ENCODE peak calls at places on chromosomes 2 and 18, in five cellular contexts. X is AG04450, P is activated B cell treated with CpG ODN at 0.5 μM for 24 hours, R is GM20000, I is Calu3. E is an unnamed sample.

GRCh38 chr18:79458131-79458838 is 62.6 kb downstream of the NFATC1 start:
- DNase-seq in X (peak; percentile 20), R (no peak), I (peak; percentile 69), P (no peak), E (peak; percentile 60)

GRCh38 chr2:167209784-167210183 is 321.5 kb downstream of the XIRP2 start:
- DNase-seq in R (no peak), I (no peak), P (no peak), X (no peak), E (no peak)

GRCh38 chr18:27713037-27713726 is 463.7 kb downstream of the CDH2 start:
- DNase-seq in R (no peak), I (no peak), X (no peak), P (no peak), E (no peak)

GRCh38 chr18:49846263-49846662 is 32.9 kb upstream of the ACAA2 start:
- DNase-seq in P (no peak), X (no peak), R (no peak), I (no peak), E (no peak)

GRCh38 chr2:216115224-216115582 is 6.1 kb downstream of the XRCC5 start:
- DNase-seq in P (no peak), X (no peak), I (peak; percentile 23), R (no peak), E (no peak)

GRCh38 chr2:209864716-209865295 is 93.2 kb downstream of the UNC80 start:
- DNase-seq in I (no peak), R (no peak), P (no peak), X (no peak), E (no peak)

GRCh38 chr2:151849413-151850010 is 21.3 kb upstream of the ARL5A start:
- DNase-seq in P (no peak), R (no peak), X (no peak), I (no peak), E (no peak)

GRCh38 chr2:108548221-108549003 is 14.1 kb downstream of the LIMS1 start:
- DNase-seq in R (no peak), X (no peak), P (no peak), I (no peak), E (no peak)

GRCh38 chr2:71503827-71504226 is 50.5 kb downstream of the DYSF start:
- DNase-seq in P (no peak), X (no peak), I (peak; percentile 51), R (no peak), E (no peak)

GRCh38 chr2:231634412-231634811 is 41.7 kb downstream of the TEX44 start:
- DNase-seq in X (no peak), R (no peak), I (no peak), P (no peak), E (no peak)

GRCh38 chr2:192267484-192267883 is 72.8 kb upstream of the TMEFF2 start:
- DNase-seq in I (no peak), P (no peak), R (no peak), X (peak; percentile 53), E (no peak)

GRCh38 chr2:223570784-223571183 is 31.4 kb downstream of the SCG2 start:
- DNase-seq in X (no peak), I (no peak), P (no peak), R (no peak), E (no peak)

GRCh38 chr18:52278191-52278590 is 61.8 kb upstream of the DCC start:
- DNase-seq in I (no peak), R (no peak), P (no peak), X (no peak), E (no peak)

GRCh38 chr2:73925033-73925704 is 1.5 kb upstream of the DGUOK start:
- DNase-seq in R (no peak), I (no peak), P (no peak), X (no peak), E (no peak)

GRCh38 chr2:28274911-28275685 is 117.6 kb upstream of the FOSL2 start:
- DNase-seq in R (no peak), P (no peak), I (peak; percentile 55), X (peak; percentile 81), E (no peak)

GRCh38 chr2:48189552-48190228 is 283.4 kb upstream of the FBXO11 start:
- DNase-seq in X (no peak), R (no peak), I (no peak), P (no peak), E (no peak)

GRCh38 chr2:42859006-42859552 is 66.7 kb upstream of the HAAO start:
- DNase-seq in R (peak; percentile 76), P (no peak), I (peak; percentile 84), X (peak; percentile 68), E (peak; percentile 85)

GRCh38 chr2:9178905-9179571 is 27.6 kb upstream of the ASAP2 start:
- DNase-seq in X (peak; percentile 69), P (no peak), R (no peak), I (peak; percentile 67), E (no peak)

GRCh38 chr2:45651415-45652089 is at the start of gene PRKCE:
- DNase-seq in X (no peak), I (peak; percentile 44), P (no peak), R (peak; percentile 38), E (peak; percentile 53)

GRCh38 chr2:41142463-41142862 is 690.6 kb upstream of the SLC8A1 start:
- DNase-seq in R (no peak), P (no peak), I (no peak), X (no peak), E (no peak)
- TF ChIP-seq CTCF in R (no peak), P (no peak), I (no peak), X (no peak), E (no peak)

DNA sequence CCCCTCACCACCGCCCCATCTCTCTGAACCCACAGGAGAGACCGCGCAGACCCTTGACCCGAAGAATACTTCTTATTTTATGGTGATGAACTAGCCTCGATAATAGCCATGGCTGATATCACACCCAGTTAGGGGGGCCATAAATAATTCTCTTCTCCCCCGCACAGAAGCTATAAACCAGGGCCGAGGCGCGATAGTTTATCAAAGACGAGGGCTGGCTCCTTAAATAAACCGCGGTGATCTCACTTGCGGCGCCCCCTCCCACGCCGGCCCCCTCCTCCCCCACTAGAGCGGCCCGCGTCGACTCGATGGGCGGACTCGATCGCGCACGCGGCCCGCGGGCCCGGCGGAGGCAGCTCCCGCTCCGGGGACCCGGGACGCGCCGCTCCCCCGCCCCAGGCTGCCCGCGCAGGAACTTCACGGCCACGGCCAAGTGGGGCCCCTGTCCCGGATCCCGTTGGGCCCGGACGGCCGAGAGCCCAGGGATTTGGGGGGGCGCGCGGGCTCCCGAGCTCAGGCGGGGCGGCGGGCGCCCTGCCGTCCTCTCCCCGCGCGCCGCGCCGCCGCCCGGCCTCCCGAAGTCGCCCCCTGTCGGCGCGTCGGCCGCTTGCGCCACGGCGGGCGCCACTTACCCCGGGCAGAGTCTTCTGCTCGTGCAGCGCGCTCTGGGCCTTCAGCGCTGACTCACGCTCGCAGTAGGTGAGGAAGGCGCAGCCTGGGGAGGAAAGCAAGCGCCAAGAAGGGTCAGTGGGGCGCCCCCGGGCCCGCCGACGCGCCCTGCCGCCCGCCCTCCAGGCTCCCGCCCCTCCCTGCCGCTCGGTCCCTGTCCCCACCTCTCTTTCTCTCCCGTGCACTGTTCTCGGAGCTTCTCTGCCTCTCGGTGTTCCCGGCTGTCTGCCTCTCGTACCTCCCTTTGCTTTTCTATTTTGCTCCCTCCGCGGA is 80.4 kb downstream of the CELF4 start:
- DNase-seq in I (peak; percentile 45), X (no peak), P (no peak), R (peak; percentile 46), E (peak; percentile 35)
- TF ChIP-seq CTCF in I (no peak), X (no peak), P (no peak), R (no peak), E (peak; percentile 36)

GRCh38 chr2:158297606-158298005 is 158.9 kb downstream of the CCDC148 start:
- DNase-seq in I (peak; percentile 6), X (no peak), P (no peak), R (no peak), E (no peak)
- TF ChIP-seq CTCF in I (no peak), X (no peak), P (no peak), R (no peak), E (no peak)

DNA sequence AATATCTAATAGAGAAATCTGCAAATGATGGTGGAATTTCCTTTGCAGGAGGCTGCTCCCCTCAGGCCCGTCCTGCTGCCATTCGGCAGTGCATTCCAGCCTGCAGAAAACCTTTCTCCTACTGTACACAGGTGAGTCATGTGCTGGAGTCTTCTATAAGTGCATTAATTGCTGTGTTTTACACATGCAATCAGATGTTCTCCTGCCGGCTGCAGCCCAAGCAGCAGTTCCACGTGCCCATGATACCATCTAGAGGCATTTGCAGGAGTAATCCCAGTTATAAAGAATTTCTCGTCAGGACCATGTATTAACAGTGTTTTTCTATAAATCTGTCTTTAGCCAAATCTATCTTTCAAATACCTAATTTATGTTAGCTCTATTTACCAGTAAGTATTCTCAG is 304.7 kb upstream of the HNMT start:
- DNase-seq in X (no peak), R (no peak), P (no peak), I (peak; percentile 46), E (no peak)
- TF ChIP-seq CTCF in X (no peak), R (no peak), P (no peak), I (no peak), E (no peak)

GRCh38 chr18:29191263-29191662 is 1014.3 kb upstream of the CDH2 start:
- DNase-seq in X (peak; percentile 6), I (peak; percentile 9), P (no peak), R (no peak), E (no peak)
- TF ChIP-seq CTCF in X (peak; percentile 47), I (peak; percentile 50), P (no peak), R (no peak), E (no peak)

GRCh38 chr2:239316562-239317465 is 84.0 kb downstream of the HDAC4 start:
- DNase-seq in R (no peak), I (no peak), P (no peak), X (no peak), E (peak; percentile 27)
- TF ChIP-seq CTCF in R (no peak), I (no peak), P (no peak), X (no peak), E (no peak)

GRCh38 chr18:7038330-7038846 is 79.2 kb downstream of the LAMA1 start:
- DNase-seq in P (no peak), I (peak; percentile 71), R (no peak), X (peak; percentile 94), E (peak; percentile 86)
- TF ChIP-seq CTCF in P (no peak), I (peak; percentile 35), R (no peak), X (peak; percentile 71), E (peak; percentile 75)